ENCODE peak calls at places on chromosomes 4 and X, in five cellular contexts. V is ecto neural progenitor cell, M is uterus, E is Kasumi-1, J is amniotic stem cell. G is an unnamed sample.

GRCh38 chr4:155566241-155566823 is 100.3 kb upstream of the GUCY1A1 start:
- DNase-seq in V (no peak), M (no peak), E (no peak), J (no peak), G (peak)

GRCh38 chr4:59685626-59686025 is 1514.5 kb upstream of the ADGRL3 start:
- DNase-seq in V (no peak), M (no peak), E (no peak), J (no peak), G (no peak)

GRCh38 chr4:140212646-140213045 is 58.7 kb upstream of the MAML3 start:
- DNase-seq in V (no peak), M (no peak), E (no peak), J (no peak), G (no peak)

GRCh38 chr4:1721666-1722550 is 587 bp downstream of the TACC3 start:
- DNase-seq in V (no peak), M (no peak), E (peak), J (no peak), G (no peak)

GRCh38 chrX:18733273-18733672 is 25.8 kb downstream of the PPEF1 start:
- DNase-seq in V (no peak), M (no peak), E (no peak), J (no peak), G (no peak)

GRCh38 chr4:159018062-159018629 is 84.7 kb upstream of the RAPGEF2 start:
- DNase-seq in V (no peak), M (no peak), E (no peak), J (no peak), G (no peak)

GRCh38 chrX:154040307-154040756 is 20.6 kb upstream of the IRAK1 start:
- DNase-seq in V (no peak), M (no peak), E (peak), J (no peak), G (peak)

GRCh38 chr4:37938208-37938607 is 22.0 kb upstream of the PTTG2 start:
- DNase-seq in V (no peak), M (no peak), E (no peak), J (no peak), G (no peak)

GRCh38 chr4:180615746-180616145 is 1627.5 kb upstream of the TENM3 start:
- DNase-seq in V (no peak), M (no peak), E (peak), J (no peak), G (no peak)

G was measured in fibroblast of the conjunctiva.